ENCODE peak calls at places on chromosomes 3 and 15, in seven cellular contexts. U is astrocyte of the cerebellum, T is spleen, A is AG09309, Y is choroid plexus epithelial cell, R is fibroblast of the aortic adventitia, E is AG04450. M is an unnamed sample.

GRCh38 chr3:33645060-33645841 is 72.8 kb downstream of the CLASP2 start:
- DNase-seq in U (peak; percentile 31), R (peak; percentile 34), E (no peak), T (no peak), Y (peak; percentile 57), A (no peak), M (no peak)

GRCh38 chr3:66983101-66983500 is 15.0 kb upstream of the KBTBD8 start:
- DNase-seq in A (no peak), R (no peak), T (no peak), E (no peak), Y (no peak), U (no peak), M (no peak)

GRCh38 chr3:145865329-145865904 is 295.6 kb downstream of the PLOD2 start:
- DNase-seq in E (no peak), T (no peak), U (no peak), Y (no peak), R (peak; percentile 13), A (no peak), M (no peak)

GRCh38 chr15:59189224-59189623 is 17.4 kb upstream of the LDHAL6B start:
- DNase-seq in T (no peak), U (no peak), Y (no peak), E (no peak), A (no peak), R (no peak), M (no peak)

GRCh38 chr15:28885630-28886430 is at the start of gene APBA2:
- DNase-seq in A (no peak), R (peak; percentile 7), E (no peak), T (peak; percentile 83), Y (peak; percentile 48), U (no peak), M (no peak)

GRCh38 chr3:178195824-178196223 is 340.4 kb upstream of the KCNMB2 start:
- DNase-seq in A (peak; percentile 21), R (peak; percentile 58), Y (peak; percentile 67), T (no peak), U (peak; percentile 12), E (no peak), M (no peak)

GRCh38 chr3:87901141-87901540 is 157.7 kb downstream of the CGGBP1 start:
- DNase-seq in E (no peak), Y (no peak), A (no peak), U (no peak), R (peak; percentile 1), T (no peak), M (no peak)

GRCh38 chr3:101862453-101863165 is 13.3 kb downstream of the NFKBIZ start:
- DNase-seq in A (no peak), R (peak; percentile 19), T (no peak), Y (no peak), U (no peak), E (no peak), M (no peak)

GRCh38 chr3:71208273-71209095 is 375.0 kb downstream of the FOXP1 start:
- DNase-seq in E (no peak), A (no peak), R (peak; percentile 25), T (no peak), U (no peak), Y (peak; percentile 65), M (no peak)

GRCh38 chr3:64677961-64678716 is 9.7 kb downstream of the ADAMTS9 start:
- DNase-seq in U (no peak), E (no peak), T (no peak), Y (no peak), R (no peak), A (no peak), M (no peak)

GRCh38 chr3:9455596-9455995 is 58.2 kb downstream of the SETD5 start:
- DNase-seq in Y (no peak), T (no peak), A (no peak), U (no peak), R (no peak), E (no peak), M (no peak)

GRCh38 chr3:150341893-150342292 is 66.2 kb upstream of the TSC22D2 start:
- DNase-seq in U (no peak), A (no peak), R (no peak), T (no peak), E (no peak), Y (no peak), M (no peak)

GRCh38 chr15:64166104-64166890 is 3.5 kb upstream of the PPIB start:
- DNase-seq in U (no peak), E (no peak), R (peak; percentile 15), T (no peak), A (no peak), Y (no peak), M (no peak)

GRCh38 chr15:77623008-77623877 is 9.5 kb downstream of the LINGO1 start:
- DNase-seq in U (no peak), Y (no peak), T (no peak), E (no peak), R (no peak), A (no peak), M (no peak)

GRCh38 chr3:45273681-45274515 is 47.8 kb upstream of the TMEM158 start:
- DNase-seq in A (no peak), R (no peak), E (no peak), T (no peak), U (no peak), Y (peak; percentile 2), M (no peak)

DNA sequence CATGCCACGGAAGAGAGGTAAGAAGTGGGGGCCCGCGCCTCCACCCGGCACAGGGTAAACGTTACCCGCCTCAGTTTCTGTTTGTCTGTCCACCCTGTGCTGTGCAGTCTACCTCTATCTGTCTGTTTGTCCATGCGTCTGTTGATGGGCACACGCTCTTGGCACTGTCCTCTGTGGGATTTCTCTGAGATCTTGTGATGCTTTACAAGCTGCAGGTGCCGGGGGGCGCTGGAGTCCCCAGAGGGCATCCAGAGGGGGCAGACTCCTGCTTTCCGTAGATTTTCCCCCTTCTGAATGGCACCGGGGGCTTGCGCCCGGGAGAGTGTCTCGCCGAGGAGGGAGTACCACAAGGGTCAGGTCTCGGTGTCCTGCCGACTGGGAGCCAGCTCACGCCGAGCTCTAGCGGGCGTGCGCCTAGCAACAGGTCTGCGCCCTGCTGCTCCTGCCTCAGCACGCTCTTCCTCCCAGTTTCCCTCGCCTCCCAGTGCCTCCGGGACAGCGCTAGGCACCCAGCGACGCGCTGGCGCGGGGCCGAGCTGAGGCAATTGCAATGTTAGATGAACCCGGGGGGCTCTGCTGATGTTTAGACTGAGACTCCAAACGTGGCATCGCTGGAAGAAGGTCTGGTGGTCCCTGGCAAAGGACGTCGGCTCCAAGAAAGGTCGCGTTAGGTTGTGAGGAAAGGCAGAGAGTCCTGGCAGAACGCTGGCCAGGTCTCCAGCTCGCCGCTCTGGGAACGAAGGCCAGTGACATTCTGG is 667 bp downstream of the CEMIP start:
- DNase-seq in A (no peak), R (peak; percentile 49), U (no peak), T (no peak), E (no peak), Y (peak; percentile 62), M (no peak)
- TF ChIP-seq CTCF in A (no peak), R (no peak), U (no peak), T (no peak), E (no peak), Y (no peak), M (no peak)

GRCh38 chr3:24829632-24830229 is 335.1 kb upstream of the THRB start:
- DNase-seq in E (no peak), Y (peak; percentile 18), R (no peak), U (no peak), T (no peak), A (no peak), M (no peak)

GRCh38 chr3:24834442-24834841 is 339.8 kb upstream of the THRB start:
- DNase-seq in T (no peak), R (no peak), Y (no peak), E (no peak), A (no peak), U (no peak), M (no peak)

GRCh38 chr3:24830230-24831152 is 335.8 kb upstream of the THRB start:
- DNase-seq in U (no peak), A (no peak), T (no peak), E (no peak), R (no peak), Y (no peak), M (no peak)

GRCh38 chr3:24832878-24833277 is 338.2 kb upstream of the THRB start:
- DNase-seq in A (no peak), Y (peak; percentile 6), E (no peak), R (no peak), U (no peak), T (no peak), M (no peak)

GRCh38 chr3:24829011-24829581 is 334.4 kb upstream of the THRB start:
- DNase-seq in R (no peak), U (no peak), T (peak; percentile 75), Y (peak; percentile 5), A (no peak), E (no peak), M (peak; percentile 85)
- TF ChIP-seq CTCF in R (no peak), U (no peak), T (no peak), Y (no peak), A (no peak), E (no peak), M (no peak)

GRCh38 chr3:160982497-160982896 is 122.7 kb downstream of the B3GALNT1 start:
- DNase-seq in U (no peak), A (no peak), E (no peak), T (no peak), R (no peak), Y (peak; percentile 1), M (no peak)

GRCh38 chr3:160986060-160986459 is 119.1 kb downstream of the B3GALNT1 start:
- DNase-seq in A (no peak), R (no peak), T (no peak), E (no peak), U (no peak), Y (no peak), M (no peak)

GRCh38 chr3:160980740-160981139 is 124.4 kb downstream of the B3GALNT1 start:
- DNase-seq in E (no peak), U (no peak), A (no peak), Y (no peak), R (no peak), T (no peak), M (no peak)

GRCh38 chr3:160977776-160978175 is 127.4 kb downstream of the B3GALNT1 start:
- DNase-seq in U (no peak), Y (no peak), E (no peak), R (no peak), A (no peak), T (no peak), M (no peak)

DNA sequence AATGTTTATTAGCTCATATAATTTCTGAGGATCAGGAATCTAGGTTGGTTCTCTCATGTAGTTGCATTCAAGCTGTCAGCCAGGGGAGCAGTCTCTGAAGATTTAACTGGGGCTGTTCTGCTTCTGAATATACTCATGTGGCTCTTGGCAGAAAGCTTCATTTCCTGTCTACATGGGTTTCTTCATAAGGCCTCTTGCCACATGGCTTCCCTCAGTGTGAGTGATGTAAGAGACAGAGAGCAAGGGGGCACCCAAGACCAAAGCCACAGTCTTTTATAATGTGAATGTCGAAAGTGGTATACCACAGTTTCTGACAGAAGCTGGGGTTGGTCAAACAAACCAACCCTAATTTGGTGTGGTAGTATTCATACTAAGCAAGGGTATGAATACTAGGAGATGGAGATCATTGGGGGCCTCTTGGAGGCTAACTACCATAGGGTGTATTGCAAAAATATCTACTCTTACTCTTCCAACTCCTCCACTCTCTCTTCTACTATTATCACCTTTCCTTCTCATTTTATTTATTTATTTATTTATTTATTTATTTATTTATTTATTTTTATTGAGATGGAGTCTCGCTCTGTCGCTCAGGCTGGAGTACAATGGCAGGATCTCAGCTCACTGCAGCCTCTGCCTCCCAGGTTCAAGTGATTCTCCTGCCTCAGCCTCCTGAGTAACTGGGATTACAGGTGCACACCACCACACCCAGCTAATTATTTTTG is 123.8 kb downstream of the B3GALNT1 start:
- DNase-seq in T (no peak), R (peak; percentile 1), U (peak; percentile 9), E (no peak), A (no peak), Y (peak; percentile 47), M (no peak)
- TF ChIP-seq CTCF in T (no peak), R (no peak), U (no peak), E (no peak), A (no peak), Y (no peak), M (no peak)

GRCh38 chr15:31396881-31397560 is 70.4 kb downstream of the KLF13 start:
- DNase-seq in T (peak; percentile 90), R (peak; percentile 83), Y (peak; percentile 47), A (no peak), E (no peak), U (no peak), M (peak; percentile 42)
- TF ChIP-seq CTCF in T (no peak), R (no peak), Y (no peak), A (no peak), E (no peak), U (no peak), M (no peak)

M was measured in osteocyte.